ENCODE peak calls at places on chromosomes 4 and X, in seven cellular contexts. One of them, this sample, is unnamed.

GRCh38 chr4:87659247-87659931 is 9.3 kb downstream of the DMP1 start:
- DNase-seq in Calu3: no peak
- DNase-seq in GM13976: no peak
- DNase-seq in AG09319: no peak
- DNase-seq in GM12865: no peak
- DNase-seq in activated B cell treated with CpG ODN at 0.5 μM for 24 hours: no peak
- DNase-seq in nephron progenitor cell: no peak
- DNase-seq in this sample: no peak

GRCh38 chr4:25484243-25484721 is 107.2 kb downstream of the ANAPC4 start:
- DNase-seq in Calu3: no peak
- DNase-seq in GM13976: no peak
- DNase-seq in AG09319: no peak
- DNase-seq in GM12865: no peak
- DNase-seq in activated B cell treated with CpG ODN at 0.5 μM for 24 hours: no peak
- DNase-seq in nephron progenitor cell: no peak
- DNase-seq in this sample: no peak

GRCh38 chr4:8594097-8595038 is 1.8 kb downstream of the CPZ start:
- DNase-seq in Calu3: peak
- DNase-seq in GM13976: peak
- DNase-seq in AG09319: peak
- DNase-seq in GM12865: peak
- DNase-seq in activated B cell treated with CpG ODN at 0.5 μM for 24 hours: no peak
- DNase-seq in nephron progenitor cell: peak
- DNase-seq in this sample: peak

GRCh38 chr4:94827481-94828110 is 69.8 kb downstream of the BMPR1B start:
- DNase-seq in Calu3: peak
- DNase-seq in GM13976: no peak
- DNase-seq in AG09319: no peak
- DNase-seq in GM12865: no peak
- DNase-seq in activated B cell treated with CpG ODN at 0.5 μM for 24 hours: no peak
- DNase-seq in nephron progenitor cell: no peak
- DNase-seq in this sample: no peak

GRCh38 chrX:768596-768995 is 138.0 kb downstream of the SHOX start:
- DNase-seq in Calu3: no peak
- DNase-seq in GM13976: no peak
- DNase-seq in AG09319: no peak
- DNase-seq in GM12865: no peak
- DNase-seq in activated B cell treated with CpG ODN at 0.5 μM for 24 hours: no peak
- DNase-seq in nephron progenitor cell: no peak
- DNase-seq in this sample: no peak

GRCh38 chrX:134144231-134144630 is 92.8 kb upstream of the CCDC160 start:
- DNase-seq in Calu3: peak
- DNase-seq in GM13976: peak
- DNase-seq in AG09319: no peak
- DNase-seq in GM12865: peak
- DNase-seq in activated B cell treated with CpG ODN at 0.5 μM for 24 hours: no peak
- DNase-seq in nephron progenitor cell: no peak
- DNase-seq in this sample: no peak

GRCh38 chr4:85132570-85132969 is 166.1 kb upstream of the WDFY3 start:
- DNase-seq in Calu3: no peak
- DNase-seq in GM13976: no peak
- DNase-seq in AG09319: no peak
- DNase-seq in GM12865: no peak
- DNase-seq in activated B cell treated with CpG ODN at 0.5 μM for 24 hours: no peak
- DNase-seq in nephron progenitor cell: no peak
- DNase-seq in this sample: no peak

GRCh38 chrX:105502336-105502735 is 281.8 kb upstream of the TEX13A start:
- DNase-seq in Calu3: no peak
- DNase-seq in GM13976: no peak
- DNase-seq in AG09319: no peak
- DNase-seq in GM12865: no peak
- DNase-seq in activated B cell treated with CpG ODN at 0.5 μM for 24 hours: no peak
- DNase-seq in nephron progenitor cell: no peak
- DNase-seq in this sample: no peak

GRCh38 chr4:119093042-119093827 is 42.4 kb upstream of the MYOZ2 start:
- DNase-seq in Calu3: peak
- DNase-seq in GM13976: no peak
- DNase-seq in AG09319: no peak
- DNase-seq in GM12865: no peak
- DNase-seq in activated B cell treated with CpG ODN at 0.5 μM for 24 hours: no peak
- DNase-seq in nephron progenitor cell: no peak
- DNase-seq in this sample: no peak

GRCh38 chr4:125538670-125539069 is 223.9 kb downstream of the FAT4 start:
- DNase-seq in Calu3: no peak
- DNase-seq in GM13976: no peak
- DNase-seq in AG09319: no peak
- DNase-seq in GM12865: no peak
- DNase-seq in activated B cell treated with CpG ODN at 0.5 μM for 24 hours: no peak
- DNase-seq in nephron progenitor cell: no peak
- DNase-seq in this sample: no peak

GRCh38 chrX:23341452-23341851 is 6.8 kb downstream of the PTCHD1 start:
- DNase-seq in Calu3: no peak
- DNase-seq in GM13976: no peak
- DNase-seq in AG09319: no peak
- DNase-seq in GM12865: no peak
- DNase-seq in activated B cell treated with CpG ODN at 0.5 μM for 24 hours: no peak
- DNase-seq in nephron progenitor cell: peak
- DNase-seq in this sample: no peak

GRCh38 chrX:11100281-11101035 is 10.7 kb upstream of the HCCS start:
- DNase-seq in Calu3: peak
- DNase-seq in GM13976: no peak
- DNase-seq in AG09319: peak
- DNase-seq in GM12865: no peak
- DNase-seq in activated B cell treated with CpG ODN at 0.5 μM for 24 hours: no peak
- DNase-seq in nephron progenitor cell: peak
- DNase-seq in this sample: no peak

GRCh38 chr4:111960241-111960667 is 185.0 kb upstream of the FAM241A start:
- DNase-seq in Calu3: peak
- DNase-seq in GM13976: peak
- DNase-seq in AG09319: no peak
- DNase-seq in GM12865: peak
- DNase-seq in activated B cell treated with CpG ODN at 0.5 μM for 24 hours: no peak
- DNase-seq in nephron progenitor cell: no peak
- DNase-seq in this sample: no peak

GRCh38 chrX:134315893-134316292 is 78.9 kb downstream of the CCDC160 start:
- DNase-seq in Calu3: no peak
- DNase-seq in GM13976: no peak
- DNase-seq in AG09319: no peak
- DNase-seq in GM12865: no peak
- DNase-seq in activated B cell treated with CpG ODN at 0.5 μM for 24 hours: no peak
- DNase-seq in nephron progenitor cell: no peak
- DNase-seq in this sample: no peak

GRCh38 chr4:142846105-142846728 is at the start of gene INPP4B:
- DNase-seq in Calu3: peak
- DNase-seq in GM13976: peak
- DNase-seq in AG09319: no peak
- DNase-seq in GM12865: peak
- DNase-seq in activated B cell treated with CpG ODN at 0.5 μM for 24 hours: no peak
- DNase-seq in nephron progenitor cell: peak
- DNase-seq in this sample: peak

GRCh38 chr4:138673053-138673452 is 342.5 kb upstream of the NOCT start:
- DNase-seq in Calu3: no peak
- DNase-seq in GM13976: no peak
- DNase-seq in AG09319: no peak
- DNase-seq in GM12865: peak
- DNase-seq in activated B cell treated with CpG ODN at 0.5 μM for 24 hours: no peak
- DNase-seq in nephron progenitor cell: no peak
- DNase-seq in this sample: no peak

GRCh38 chr4:148166132-148166531 is 276.1 kb downstream of the NR3C2 start:
- DNase-seq in Calu3: no peak
- DNase-seq in GM13976: no peak
- DNase-seq in AG09319: no peak
- DNase-seq in GM12865: no peak
- DNase-seq in activated B cell treated with CpG ODN at 0.5 μM for 24 hours: no peak
- DNase-seq in nephron progenitor cell: no peak
- DNase-seq in this sample: no peak

GRCh38 chr4:1722551-1723071 is 1.3 kb downstream of the TACC3 start:
- DNase-seq in Calu3: no peak
- DNase-seq in GM13976: peak
- DNase-seq in AG09319: no peak
- DNase-seq in GM12865: no peak
- DNase-seq in activated B cell treated with CpG ODN at 0.5 μM for 24 hours: no peak
- DNase-seq in nephron progenitor cell: no peak
- DNase-seq in this sample: no peak

GRCh38 chr4:142815834-142816233 is 30.3 kb downstream of the INPP4B start:
- DNase-seq in Calu3: no peak
- DNase-seq in GM13976: no peak
- DNase-seq in AG09319: peak
- DNase-seq in GM12865: peak
- DNase-seq in activated B cell treated with CpG ODN at 0.5 μM for 24 hours: no peak
- DNase-seq in nephron progenitor cell: no peak
- DNase-seq in this sample: no peak

GRCh38 chr4:22030321-22030720 is 81.7 kb upstream of the KCNIP4 start:
- DNase-seq in Calu3: no peak
- DNase-seq in GM13976: no peak
- DNase-seq in AG09319: no peak
- DNase-seq in GM12865: no peak
- DNase-seq in activated B cell treated with CpG ODN at 0.5 μM for 24 hours: no peak
- DNase-seq in nephron progenitor cell: no peak
- DNase-seq in this sample: no peak

GRCh38 chr4:142549726-142550463 is 296.2 kb downstream of the INPP4B start:
- DNase-seq in Calu3: peak
- DNase-seq in GM13976: no peak
- DNase-seq in AG09319: no peak
- DNase-seq in GM12865: no peak
- DNase-seq in activated B cell treated with CpG ODN at 0.5 μM for 24 hours: no peak
- DNase-seq in nephron progenitor cell: no peak
- DNase-seq in this sample: no peak

GRCh38 chr4:8538703-8539567 is 41.3 kb upstream of the GPR78 start:
- DNase-seq in Calu3: peak
- DNase-seq in GM13976: no peak
- DNase-seq in AG09319: no peak
- DNase-seq in GM12865: no peak
- DNase-seq in activated B cell treated with CpG ODN at 0.5 μM for 24 hours: no peak
- DNase-seq in nephron progenitor cell: no peak
- DNase-seq in this sample: no peak

GRCh38 chrX:134669378-134670098 is 11.3 kb upstream of the PLAC1 start:
- DNase-seq in Calu3: no peak
- DNase-seq in GM13976: no peak
- DNase-seq in AG09319: peak
- DNase-seq in GM12865: no peak
- DNase-seq in activated B cell treated with CpG ODN at 0.5 μM for 24 hours: no peak
- DNase-seq in nephron progenitor cell: no peak
- DNase-seq in this sample: no peak

GRCh38 chrX:65644621-65645287 is 22.7 kb upstream of the MSN start:
- DNase-seq in Calu3: peak
- DNase-seq in GM13976: no peak
- DNase-seq in AG09319: peak
- DNase-seq in GM12865: no peak
- DNase-seq in activated B cell treated with CpG ODN at 0.5 μM for 24 hours: no peak
- DNase-seq in nephron progenitor cell: no peak
- DNase-seq in this sample: no peak

GRCh38 chr4:24428850-24429249 is 155.5 kb downstream of the DHX15 start:
- DNase-seq in Calu3: no peak
- DNase-seq in GM13976: no peak
- DNase-seq in AG09319: no peak
- DNase-seq in GM12865: no peak
- DNase-seq in activated B cell treated with CpG ODN at 0.5 μM for 24 hours: no peak
- DNase-seq in nephron progenitor cell: no peak
- DNase-seq in this sample: no peak
- TF ChIP-seq CTCF in Calu3: no peak
- TF ChIP-seq CTCF in GM13976: no peak
- TF ChIP-seq CTCF in AG09319: peak
- TF ChIP-seq CTCF in GM12865: no peak
- TF ChIP-seq CTCF in activated B cell treated with CpG ODN at 0.5 μM for 24 hours: no peak
- TF ChIP-seq CTCF in nephron progenitor cell: no peak
- TF ChIP-seq CTCF in this sample: no peak

GRCh38 chr4:105150511-105150910 is 3.8 kb downstream of the TET2 start:
- DNase-seq in Calu3: no peak
- DNase-seq in GM13976: no peak
- DNase-seq in AG09319: no peak
- DNase-seq in GM12865: no peak
- DNase-seq in activated B cell treated with CpG ODN at 0.5 μM for 24 hours: no peak
- DNase-seq in nephron progenitor cell: no peak
- DNase-seq in this sample: no peak
- TF ChIP-seq CTCF in Calu3: no peak
- TF ChIP-seq CTCF in GM13976: no peak
- TF ChIP-seq CTCF in AG09319: no peak
- TF ChIP-seq CTCF in GM12865: no peak
- TF ChIP-seq CTCF in activated B cell treated with CpG ODN at 0.5 μM for 24 hours: no peak
- TF ChIP-seq CTCF in nephron progenitor cell: no peak
- TF ChIP-seq CTCF in this sample: no peak

GRCh38 chr4:159024828-159025227 is 78.1 kb upstream of the RAPGEF2 start:
- DNase-seq in Calu3: no peak
- DNase-seq in GM13976: no peak
- DNase-seq in AG09319: no peak
- DNase-seq in GM12865: no peak
- DNase-seq in activated B cell treated with CpG ODN at 0.5 μM for 24 hours: no peak
- DNase-seq in nephron progenitor cell: no peak
- DNase-seq in this sample: no peak
- TF ChIP-seq CTCF in Calu3: no peak
- TF ChIP-seq CTCF in GM13976: no peak
- TF ChIP-seq CTCF in AG09319: no peak
- TF ChIP-seq CTCF in GM12865: no peak
- TF ChIP-seq CTCF in activated B cell treated with CpG ODN at 0.5 μM for 24 hours: no peak
- TF ChIP-seq CTCF in nephron progenitor cell: no peak
- TF ChIP-seq CTCF in this sample: no peak

GRCh38 chrX:124406294-124407013 is 60.1 kb downstream of the SH2D1A start:
- DNase-seq in Calu3: peak
- DNase-seq in GM13976: peak
- DNase-seq in AG09319: peak
- DNase-seq in GM12865: peak
- DNase-seq in activated B cell treated with CpG ODN at 0.5 μM for 24 hours: no peak
- DNase-seq in nephron progenitor cell: peak
- DNase-seq in this sample: peak
- TF ChIP-seq CTCF in Calu3: peak
- TF ChIP-seq CTCF in GM13976: no peak
- TF ChIP-seq CTCF in AG09319: peak
- TF ChIP-seq CTCF in GM12865: peak
- TF ChIP-seq CTCF in activated B cell treated with CpG ODN at 0.5 μM for 24 hours: no peak
- TF ChIP-seq CTCF in nephron progenitor cell: peak
- TF ChIP-seq CTCF in this sample: peak

GRCh38 chrX:37302569-37302968 is 46.6 kb upstream of the PRRG1 start:
- DNase-seq in Calu3: peak
- DNase-seq in GM13976: no peak
- DNase-seq in AG09319: peak
- DNase-seq in GM12865: no peak
- DNase-seq in activated B cell treated with CpG ODN at 0.5 μM for 24 hours: no peak
- DNase-seq in nephron progenitor cell: no peak
- DNase-seq in this sample: no peak
- TF ChIP-seq CTCF in Calu3: no peak
- TF ChIP-seq CTCF in GM13976: no peak
- TF ChIP-seq CTCF in AG09319: peak
- TF ChIP-seq CTCF in GM12865: no peak
- TF ChIP-seq CTCF in activated B cell treated with CpG ODN at 0.5 μM for 24 hours: no peak
- TF ChIP-seq CTCF in nephron progenitor cell: no peak
- TF ChIP-seq CTCF in this sample: no peak

This sample was measured in progenitor cell of endocrine pancreas.